ENCODE peak calls at places on chromosomes 13 and 19, in ten cellular contexts. Z is NCI-H1417; N is smooth muscle cell of the brain vasculature; C is GM13977; A is T-helper 17 cell; L is DMS79 treated with DMSO at 0.1 percent for 48 hours; V is SK-N-DZ; F is endodermal cell; P is activated CD4-positive, alpha-beta T cell treated with anti-CD3 and anti-CD28 coated beads, Interleukin-2, amount 50 U/mL, for 1 hour; H is fibroblast of pulmonary artery. J is an unnamed sample.

GRCh38 chr19:5108123-5108613 is 139.3 kb downstream of the KDM4B start:
- DNase-seq in P (no peak), A (no peak), H (no peak), L (no peak), F (no peak), Z (no peak), C (no peak), V (no peak), N (no peak), J (no peak)

GRCh38 chr13:28026508-28026907 is 38.0 kb upstream of the URAD start:
- DNase-seq in H (no peak), F (no peak), A (no peak), L (no peak), C (no peak), V (no peak), Z (no peak), N (no peak), P (no peak), J (no peak)

GRCh38 chr13:40666905-40667621 is 622 bp upstream of the FOXO1 start:
- DNase-seq in Z (peak), C (peak), P (no peak), L (peak), A (peak), F (peak), N (no peak), H (no peak), V (peak), J (peak)

GRCh38 chr19:16378291-16378889 is 53.8 kb downstream of the KLF2 start:
- DNase-seq in Z (no peak), A (no peak), F (no peak), N (no peak), H (no peak), C (no peak), L (no peak), P (no peak), V (no peak), J (no peak)

GRCh38 chr19:12784394-12784870 is 6.9 kb upstream of the JUNB start:
- DNase-seq in V (no peak), C (no peak), L (no peak), A (no peak), F (no peak), Z (peak), H (no peak), P (peak), N (no peak), J (no peak)

GRCh38 chr19:13794388-13794751 is 873 bp upstream of the ZSWIM4 start:
- DNase-seq in Z (peak), H (peak), F (no peak), L (peak), P (no peak), C (no peak), V (no peak), N (no peak), A (no peak), J (peak)

GRCh38 chr19:14048439-14049153 is 13.3 kb downstream of the PALM3 start:
- DNase-seq in F (peak), Z (peak), N (no peak), L (no peak), H (peak), V (no peak), C (peak), P (peak), A (peak), J (peak)

GRCh38 chr19:55341191-55342043 is 1.7 kb downstream of the KMT5C start:
- DNase-seq in H (peak), L (peak), P (peak), N (no peak), A (peak), V (peak), C (peak), Z (peak), F (peak), J (peak)

GRCh38 chr19:34341935-34342680 is 22.9 kb upstream of the GPI start:
- DNase-seq in V (no peak), L (no peak), Z (no peak), F (no peak), C (no peak), H (no peak), A (no peak), N (no peak), P (no peak), J (no peak)

GRCh38 chr19:17424743-17425365 is 5.0 kb downstream of the MVB12A start:
- DNase-seq in A (no peak), V (peak), P (no peak), H (peak), C (peak), Z (peak), F (peak), N (no peak), L (no peak), J (peak)

GRCh38 chr13:31036717-31037116 is 104.3 kb downstream of the TEX26 start:
- DNase-seq in A (no peak), N (no peak), V (no peak), P (no peak), C (no peak), F (no peak), Z (no peak), L (no peak), H (no peak), J (no peak)

GRCh38 chr19:36008336-36008978 is at the start of gene SYNE4:
- DNase-seq in F (peak), H (no peak), N (no peak), V (no peak), C (no peak), L (peak), P (no peak), A (no peak), Z (no peak), J (peak)

GRCh38 chr13:60229708-60230272 is 66.1 kb upstream of the DIAPH3 start:
- DNase-seq in P (no peak), V (peak), F (no peak), L (no peak), A (no peak), N (no peak), Z (peak), H (no peak), C (no peak), J (no peak)

GRCh38 chr19:3512562-3512961 is 6.5 kb downstream of the FZR1 start:
- DNase-seq in C (no peak), F (no peak), P (no peak), A (no peak), N (no peak), L (no peak), Z (no peak), V (no peak), H (no peak), J (no peak)

GRCh38 chr19:12090807-12091206 is 26.3 kb downstream of the ZNF844 start:
- DNase-seq in L (peak), Z (peak), N (no peak), A (peak), F (peak), H (peak), P (peak), V (peak), C (peak), J (peak)

GRCh38 chr13:111201304-111201940 is 86.3 kb downstream of the ARHGEF7 start:
- DNase-seq in V (no peak), F (no peak), P (no peak), L (no peak), A (no peak), Z (no peak), N (no peak), H (no peak), C (no peak), J (no peak)

GRCh38 chr13:97026759-97027555 is 32.7 kb upstream of the OXGR1 start:
- DNase-seq in L (no peak), H (peak), P (no peak), A (no peak), F (no peak), N (no peak), C (no peak), V (no peak), Z (no peak), J (no peak)

GRCh38 chr19:17647071-17648020 is 40.8 kb downstream of the UNC13A start:
- DNase-seq in A (no peak), C (no peak), P (no peak), V (no peak), F (peak), N (no peak), H (no peak), Z (no peak), L (no peak), J (no peak)

GRCh38 chr19:49566302-49566701 is 14.1 kb downstream of the NOSIP start:
- DNase-seq in C (no peak), N (no peak), H (no peak), A (no peak), V (no peak), L (no peak), F (no peak), Z (no peak), P (no peak), J (no peak)

GRCh38 chr19:13013649-13014048 is 18.4 kb downstream of the NFIX start:
- DNase-seq in Z (no peak), A (no peak), P (no peak), L (no peak), C (no peak), N (no peak), V (no peak), H (no peak), F (no peak), J (no peak)